ENCODE peak calls at places on chromosomes 11 and 22, in five cellular contexts. A is Peyer's patch, D is psoas muscle, E is GM13976, Y is HFF-Myc. B is an unnamed sample.

GRCh38 chr11:84899740-84900139 is 727.4 kb downstream of the DLG2 start:
- DNase-seq in A (no peak), D (no peak), E (no peak), Y (peak), B (no peak)

GRCh38 chr11:47271961-47272661 is 2.2 kb downstream of the MADD start:
- DNase-seq in A (peak), D (peak), E (peak), Y (no peak), B (no peak)

GRCh38 chr11:83020942-83021779 is 50.5 kb downstream of the RAB30 start:
- DNase-seq in A (no peak), D (no peak), E (no peak), Y (no peak), B (no peak)

GRCh38 chr11:121829159-121829643 is 286.8 kb downstream of the BLID start:
- DNase-seq in A (no peak), D (peak), E (no peak), Y (peak), B (no peak)

GRCh38 chr11:44693654-44694119 is 33.1 kb upstream of the TSPAN18 start:
- DNase-seq in A (no peak), D (no peak), E (no peak), Y (no peak), B (no peak)

GRCh38 chr22:36160499-36160942 is at the start of gene APOL3:
- DNase-seq in A (peak), D (peak), E (peak), Y (no peak), B (no peak)

GRCh38 chr11:119853581-119854360 is 124.8 kb upstream of the NECTIN1 start:
- DNase-seq in A (no peak), D (no peak), E (no peak), Y (no peak), B (no peak)

GRCh38 chr11:76787911-76788596 is 4.9 kb downstream of the TSKU start:
- DNase-seq in A (no peak), D (peak), E (no peak), Y (no peak), B (no peak)

GRCh38 chr11:123674297-123674696 is 19.9 kb upstream of the SCN3B start:
- DNase-seq in A (no peak), D (no peak), E (no peak), Y (no peak), B (no peak)

GRCh38 chr11:60657880-60658279 is 41.5 kb upstream of the MS4A8 start:
- DNase-seq in A (no peak), D (no peak), E (no peak), Y (no peak), B (no peak)

GRCh38 chr11:109978895-109979294 is 114.3 kb upstream of the ZC3H12C start:
- DNase-seq in A (no peak), D (no peak), E (no peak), Y (no peak), B (no peak)

GRCh38 chr11:95944623-95945022 is 20.7 kb upstream of the MTMR2 start:
- DNase-seq in A (no peak), D (no peak), E (no peak), Y (no peak), B (no peak)

GRCh38 chr11:97956904-97957303 is 1063.8 kb upstream of the CNTN5 start:
- DNase-seq in A (no peak), D (no peak), E (no peak), Y (no peak), B (no peak)

GRCh38 chr11:60866911-60867870 is at the start of gene ZP1:
- DNase-seq in A (no peak), D (peak), E (no peak), Y (no peak), B (no peak)

GRCh38 chr22:18130699-18131429 is 19.1 kb upstream of the USP18 start:
- DNase-seq in A (no peak), D (no peak), E (no peak), Y (no peak), B (no peak)
- TF ChIP-seq CTCF in A (no peak), D (no peak), E (no peak), Y (no peak), B (no peak)

GRCh38 chr11:975824-976223 is 50.2 kb downstream of the AP2A2 start:
- DNase-seq in A (no peak), D (no peak), E (no peak), Y (no peak), B (no peak)
- TF ChIP-seq CTCF in A (no peak), D (no peak), E (no peak), Y (no peak), B (no peak)

DNA sequence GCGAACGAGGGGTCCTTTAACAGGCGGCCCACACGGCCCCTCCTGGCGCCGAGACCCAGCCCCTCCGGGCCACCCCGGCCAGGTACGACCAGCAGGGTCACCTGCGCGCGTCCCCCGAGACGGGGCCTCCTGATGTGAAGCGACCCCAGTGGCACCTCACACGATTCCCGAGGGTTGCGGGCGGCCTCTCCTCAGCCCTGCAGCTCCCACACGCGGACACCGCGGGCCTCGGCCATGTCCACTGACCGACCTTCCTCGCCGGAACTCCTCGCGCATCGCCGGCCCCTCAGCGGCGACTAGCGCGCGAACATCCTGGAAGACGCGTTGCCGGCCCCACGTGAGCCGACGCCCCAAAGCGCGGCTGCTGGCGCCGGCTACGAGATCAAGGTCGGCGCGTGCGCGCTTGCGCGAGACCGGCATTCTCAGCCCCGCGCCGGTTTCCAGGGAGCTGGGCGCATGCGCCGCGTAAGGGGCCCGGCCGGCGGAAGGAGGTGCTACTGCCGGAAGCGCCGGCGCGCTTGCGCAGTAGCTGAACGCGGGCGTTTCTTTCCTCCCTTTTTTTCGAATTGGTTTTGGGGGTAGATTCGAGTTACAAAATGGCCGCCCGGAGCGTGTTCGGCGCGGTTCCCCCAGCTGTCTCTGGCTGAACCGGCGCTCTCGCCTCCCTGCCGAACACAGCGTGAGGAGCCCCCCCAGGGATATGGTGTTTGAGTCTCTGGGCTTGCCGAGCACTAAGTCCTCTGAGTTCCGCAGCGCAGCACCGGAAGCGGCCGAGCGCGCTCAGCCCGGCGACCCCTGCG is at the start of gene NUP50:
- DNase-seq in A (peak), D (peak), E (peak), Y (peak), B (peak)
- TF ChIP-seq CTCF in A (no peak), D (peak), E (peak), Y (no peak), B (no peak)

DNA sequence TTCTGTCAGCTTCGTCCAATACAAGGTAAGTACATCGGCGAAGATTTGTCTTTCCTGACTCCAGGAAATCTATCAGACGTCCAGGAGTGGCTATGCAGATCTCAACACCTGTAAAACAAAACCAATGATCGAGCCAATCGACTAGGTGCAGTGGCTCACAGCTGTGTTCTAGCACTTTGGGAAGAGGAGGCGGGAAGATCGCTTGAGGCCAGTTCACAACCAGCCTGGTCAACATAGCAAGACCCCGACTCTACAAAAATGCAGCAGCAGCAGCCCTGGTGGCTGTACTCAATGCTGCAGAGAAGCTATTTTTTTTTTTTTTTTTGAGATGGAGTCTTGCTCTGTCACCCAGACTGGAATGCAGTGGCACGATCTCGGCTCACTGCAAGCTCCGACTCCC is 11.2 kb downstream of the DDX17 start:
- DNase-seq in A (no peak), D (no peak), E (no peak), Y (no peak), B (no peak)
- TF ChIP-seq CTCF in A (no peak), D (no peak), E (no peak), Y (no peak), B (no peak)

DNA sequence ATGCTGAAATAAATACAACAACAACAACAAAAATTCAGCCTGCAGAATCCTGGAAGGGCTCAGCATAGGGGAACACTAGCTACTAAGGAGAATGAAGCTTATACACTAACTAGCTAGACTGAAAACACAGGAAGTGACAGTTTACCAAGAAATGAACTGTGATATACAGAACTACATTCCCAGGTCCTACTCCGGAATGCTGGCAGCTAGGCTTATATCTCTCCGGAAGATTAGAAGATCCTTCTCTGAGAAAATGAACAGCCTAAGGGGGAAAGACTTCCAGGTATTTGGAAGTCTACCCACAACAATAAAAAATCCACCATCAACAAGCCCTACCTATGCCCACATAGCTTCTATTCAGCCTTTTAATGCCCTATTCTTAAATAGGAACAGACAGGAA is 31.0 kb downstream of the CCDC34 start:
- DNase-seq in A (no peak), D (no peak), E (no peak), Y (no peak), B (no peak)
- TF ChIP-seq CTCF in A (no peak), D (no peak), E (no peak), Y (no peak), B (no peak)

GRCh38 chr11:2853401-2853800 is 32.2 kb downstream of the CDKN1C start:
- DNase-seq in A (no peak), D (no peak), E (no peak), Y (no peak), B (no peak)
- TF ChIP-seq CTCF in A (no peak), D (no peak), E (no peak), Y (no peak), B (no peak)

DNA sequence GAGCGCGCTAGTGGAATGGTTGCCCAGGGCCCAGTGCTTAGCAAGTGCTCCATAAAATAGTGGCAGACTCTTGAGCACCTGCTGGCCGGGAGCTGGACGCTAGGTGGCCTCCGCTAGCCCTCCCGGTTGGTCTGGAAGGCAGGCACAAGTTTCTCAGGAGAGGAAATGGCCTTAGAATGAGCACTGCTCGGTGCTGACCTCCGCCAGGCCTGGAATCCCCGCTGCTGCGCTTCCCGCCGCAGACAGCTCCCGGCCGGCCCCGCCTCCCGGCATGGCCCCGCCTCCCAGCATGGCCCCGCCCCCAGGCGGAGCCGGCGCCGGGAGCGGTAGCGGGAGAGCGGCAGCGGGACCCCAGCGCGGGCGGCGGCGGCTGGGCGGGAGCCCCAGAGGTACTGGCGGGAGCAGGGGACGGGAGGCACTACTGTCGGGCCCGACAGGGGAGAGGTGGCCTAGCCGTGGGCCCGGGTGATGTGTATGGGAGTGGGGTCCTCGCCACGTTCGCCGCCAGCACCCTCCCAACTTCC is at the start of gene SIPA1:
- DNase-seq in A (peak), D (peak), E (peak), Y (peak), B (peak)
- TF ChIP-seq CTCF in A (peak), D (peak), E (peak), Y (peak), B (no peak)

DNA sequence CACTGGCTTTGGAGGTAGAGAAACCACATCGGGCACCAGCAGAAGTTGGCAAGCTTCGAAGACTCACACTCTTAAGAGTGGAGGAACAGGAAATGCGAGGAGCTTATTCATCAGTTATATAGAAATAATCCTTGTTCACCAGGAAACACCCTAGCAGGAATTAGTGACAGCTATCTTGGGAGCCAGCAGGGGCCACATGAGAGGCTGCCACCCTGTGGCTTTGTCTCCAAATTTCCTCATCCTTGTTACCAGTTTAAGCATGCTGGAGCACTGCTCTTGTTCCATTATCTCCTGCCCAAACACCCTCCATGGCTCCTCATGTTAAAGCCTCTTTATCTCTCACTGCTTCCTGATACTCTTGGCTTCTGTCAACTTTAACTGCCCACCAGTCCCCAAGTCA is 131.0 kb downstream of the PLEKHA7 start:
- DNase-seq in A (no peak), D (no peak), E (no peak), Y (no peak), B (no peak)
- TF ChIP-seq CTCF in A (no peak), D (peak), E (no peak), Y (no peak), B (no peak)

GRCh38 chr22:46587067-46587471 is 33.1 kb upstream of the GRAMD4 start:
- DNase-seq in A (peak), D (no peak), E (peak), Y (no peak), B (no peak)

GRCh38 chr22:46586123-46586519 is 34.1 kb upstream of the GRAMD4 start:
- DNase-seq in A (no peak), D (peak), E (no peak), Y (no peak), B (no peak)

GRCh38 chr22:46585340-46586122 is 34.7 kb upstream of the GRAMD4 start:
- DNase-seq in A (no peak), D (peak), E (no peak), Y (no peak), B (no peak)

GRCh38 chr22:46587492-46588278 is 32.5 kb upstream of the GRAMD4 start:
- DNase-seq in A (peak), D (peak), E (peak), Y (no peak), B (peak)

DNA sequence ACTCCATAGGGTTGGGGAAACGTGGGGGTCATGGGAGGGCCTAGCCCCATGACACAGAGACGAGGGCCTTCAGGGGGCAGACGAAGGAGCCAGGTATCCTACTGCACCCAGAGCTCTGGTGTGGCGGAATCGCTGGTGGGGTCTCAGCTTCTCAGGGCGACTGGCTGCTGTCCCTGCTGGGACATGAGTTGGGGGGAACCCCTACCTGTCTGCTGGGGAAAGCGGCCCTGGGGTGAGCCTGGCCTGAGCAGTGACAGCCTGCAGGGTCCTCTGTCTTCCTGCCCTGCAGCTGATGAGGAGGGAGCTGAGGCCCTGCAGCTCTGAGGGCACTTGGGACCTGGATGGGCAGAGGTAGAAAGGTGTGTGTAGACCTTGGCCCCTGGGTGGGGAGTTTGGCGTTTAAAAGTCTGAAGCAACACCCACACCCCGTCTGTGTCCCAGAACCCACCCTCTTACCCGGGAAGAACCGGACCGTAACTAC is 33.6 kb upstream of the GRAMD4 start:
- DNase-seq in A (no peak), D (peak), E (no peak), Y (no peak), B (no peak)
- TF ChIP-seq CTCF in A (no peak), D (no peak), E (no peak), Y (no peak), B (no peak)

DNA sequence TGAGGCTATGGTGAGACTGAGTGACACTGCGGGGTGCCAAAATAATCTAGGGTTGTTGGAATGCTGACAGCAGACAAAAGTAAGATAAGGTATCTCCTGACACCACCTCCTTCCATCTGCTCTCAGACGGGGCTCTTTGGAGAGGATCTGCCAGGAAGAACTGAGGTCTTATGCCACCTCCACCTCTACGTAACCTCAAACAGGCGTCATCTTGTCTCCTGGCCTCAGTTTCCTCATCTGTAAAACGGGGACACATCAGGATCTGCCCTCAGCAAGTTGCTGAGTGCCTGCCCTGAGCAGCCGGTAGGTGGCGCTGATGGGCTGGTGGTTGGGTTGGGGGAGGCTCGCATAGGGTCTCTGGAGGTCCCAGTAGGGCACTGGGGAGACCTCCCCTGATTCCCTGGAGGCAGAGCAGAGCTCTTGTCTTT is 1.7 kb upstream of the MYEOV start:
- DNase-seq in A (peak), D (peak), E (no peak), Y (no peak), B (peak)
- TF ChIP-seq CTCF in A (peak), D (peak), E (peak), Y (peak), B (peak)